ENCODE peak calls at places on chromosomes 7 and 10, in five cellular contexts. G, L, S, I and O are unnamed samples.

GRCh38 chr10:17454181-17454800 is at the start of gene ST8SIA6:
- DNase-seq in G (no peak), L (no peak), S (peak; percentile 86), I (peak; percentile 77), O (peak; percentile 97)

GRCh38 chr10:5291501-5292195 is 73.1 kb upstream of the UCN3 start:
- DNase-seq in G (peak; percentile 31), L (peak; percentile 38), S (no peak), I (peak; percentile 58), O (no peak)

GRCh38 chr10:12382956-12383531 is 33.7 kb downstream of the CAMK1D start:
- DNase-seq in G (no peak), L (no peak), S (no peak), I (no peak), O (no peak)

GRCh38 chr10:72525277-72525676 is 100.6 kb downstream of the MICU1 start:
- DNase-seq in G (no peak), L (peak; percentile 74), S (no peak), I (no peak), O (no peak)

GRCh38 chr7:80415522-80415921 is 96.3 kb downstream of the GNAT3 start:
- DNase-seq in G (no peak), L (no peak), S (no peak), I (no peak), O (no peak)

GRCh38 chr7:154767821-154768415 is 235.0 kb downstream of the PAXIP1 start:
- DNase-seq in G (no peak), L (no peak), S (peak; percentile 63), I (no peak), O (no peak)

GRCh38 chr10:100382553-100382952 is 35.5 kb downstream of the SCD start:
- DNase-seq in G (no peak), L (no peak), S (no peak), I (no peak), O (no peak)

GRCh38 chr7:3673524-3673923 is 372.5 kb downstream of the SDK1 start:
- DNase-seq in G (no peak), L (peak; percentile 23), S (peak; percentile 27), I (peak; percentile 36), O (no peak)

GRCh38 chr10:15313844-15314243 is 57.2 kb downstream of the FAM171A1 start:
- DNase-seq in G (no peak), L (no peak), S (peak; percentile 78), I (peak; percentile 88), O (no peak)

GRCh38 chr7:151231964-151232271 is 365 bp upstream of the CHPF2 start:
- DNase-seq in G (no peak), L (no peak), S (no peak), I (no peak), O (no peak)

GRCh38 chr10:24901686-24902399 is 50.6 kb downstream of the PRTFDC1 start:
- DNase-seq in G (peak; percentile 92), L (peak; percentile 54), S (no peak), I (peak; percentile 91), O (no peak)

GRCh38 chr10:110203500-110204455 is 3.6 kb upstream of the MXI1 start:
- DNase-seq in G (no peak), L (no peak), S (no peak), I (no peak), O (no peak)

GRCh38 chr7:107045980-107046379 is 1.5 kb downstream of the PRKAR2B start:
- DNase-seq in G (no peak), L (no peak), S (no peak), I (peak; percentile 56), O (no peak)

GRCh38 chr7:47991741-47992311 is 12.4 kb upstream of the HUS1 start:
- DNase-seq in G (no peak), L (peak; percentile 63), S (peak; percentile 59), I (peak; percentile 74), O (peak; percentile 81)

GRCh38 chr10:133379152-133379800 is at the start of gene PAOX:
- DNase-seq in G (no peak), L (no peak), S (peak; percentile 93), I (peak; percentile 71), O (peak; percentile 70)

GRCh38 chr7:120609136-120609753 is 248.7 kb downstream of the TSPAN12 start:
- DNase-seq in G (no peak), L (no peak), S (no peak), I (no peak), O (no peak)

GRCh38 chr7:90298145-90299038 is 22.7 kb downstream of the FAM237B start:
- DNase-seq in G (peak; percentile 29), L (peak; percentile 54), S (peak; percentile 30), I (peak; percentile 50), O (no peak)

GRCh38 chr7:102318482-102318971 is 31.9 kb downstream of the SH2B2 start:
- DNase-seq in G (peak; percentile 48), L (no peak), S (peak; percentile 59), I (peak; percentile 23), O (peak; percentile 19)

GRCh38 chr7:31642681-31643115 is 44.3 kb upstream of the PPP1R17 start:
- DNase-seq in G (no peak), L (no peak), S (no peak), I (no peak), O (no peak)

GRCh38 chr7:142036384-142036783 is 40.7 kb downstream of the MGAM start:
- DNase-seq in G (no peak), L (no peak), S (no peak), I (no peak), O (no peak)

GRCh38 chr7:142030294-142030693 is 34.6 kb downstream of the MGAM start:
- DNase-seq in G (no peak), L (peak; percentile 3), S (no peak), I (no peak), O (no peak)

GRCh38 chr7:142030846-142031245 is 35.2 kb downstream of the MGAM start:
- DNase-seq in G (no peak), L (no peak), S (no peak), I (no peak), O (no peak)

DNA sequence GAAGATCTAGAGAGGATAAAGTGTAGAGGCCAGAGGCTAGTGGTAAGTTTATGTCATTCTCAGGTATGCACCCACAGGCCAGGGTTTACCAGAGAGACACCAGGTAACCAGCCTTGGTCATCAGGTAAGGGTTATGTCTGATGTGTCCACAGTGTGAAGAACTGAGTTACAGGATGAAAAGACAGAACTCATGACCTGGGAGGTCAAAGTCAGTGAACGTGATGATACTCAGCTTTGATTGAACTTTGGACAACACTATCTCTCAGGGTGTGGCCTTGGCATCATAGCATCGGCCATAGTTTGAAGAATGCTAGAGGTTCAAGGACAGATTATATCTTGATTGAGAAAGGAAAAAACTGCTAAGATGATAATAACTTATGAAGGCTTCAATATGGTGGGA is 37.5 kb downstream of the MGAM start:
- DNase-seq in G (no peak), L (no peak), S (no peak), I (no peak), O (no peak)
- TF ChIP-seq JUND in G (no peak), L (no peak), S (no peak), I (no peak), O (no peak)

GRCh38 chr10:78765726-78766335 is 302.9 kb upstream of the ZMIZ1 start:
- DNase-seq in G (no peak), L (no peak), S (no peak), I (no peak), O (no peak)

GRCh38 chr10:78763651-78764395 is 304.9 kb upstream of the ZMIZ1 start:
- DNase-seq in G (no peak), L (no peak), S (no peak), I (no peak), O (peak; percentile 48)

GRCh38 chr10:78763217-78763616 is 305.5 kb upstream of the ZMIZ1 start:
- DNase-seq in G (no peak), L (no peak), S (no peak), I (no peak), O (no peak)

GRCh38 chr10:78764436-78764835 is 304.3 kb upstream of the ZMIZ1 start:
- DNase-seq in G (no peak), L (no peak), S (no peak), I (no peak), O (no peak)

DNA sequence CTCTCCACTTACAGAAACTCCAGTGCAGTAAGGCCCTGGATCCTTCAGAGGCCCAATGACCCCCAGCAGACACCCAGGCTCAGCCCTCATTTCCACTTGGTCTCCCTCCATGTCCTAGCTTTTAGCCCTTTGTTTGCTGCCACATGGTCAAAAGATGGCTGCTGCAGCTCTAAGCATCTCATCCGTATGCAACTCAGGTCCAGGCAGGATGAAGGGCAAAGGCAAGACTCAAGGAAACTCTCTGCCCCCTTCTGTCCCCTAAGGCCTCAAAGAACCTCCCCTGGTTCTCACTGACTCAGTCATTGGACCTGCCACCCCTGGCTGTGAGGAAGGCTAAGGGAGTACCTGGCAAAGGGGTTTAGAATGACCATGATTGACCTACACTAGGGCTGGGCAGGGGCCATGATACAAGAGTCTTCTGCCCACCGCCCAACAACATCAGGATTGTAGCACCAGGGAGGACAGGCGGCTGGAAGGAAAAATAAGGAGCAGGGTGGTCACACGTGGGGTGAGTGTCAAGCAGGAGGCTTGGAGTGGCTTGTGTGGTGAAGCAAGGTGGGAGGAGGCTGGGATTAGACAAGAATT is 303.8 kb upstream of the ZMIZ1 start:
- DNase-seq in G (no peak), L (no peak), S (no peak), I (no peak), O (no peak)
- TF ChIP-seq JUND in G (no peak), L (no peak), S (no peak), I (no peak), O (no peak)

GRCh38 chr10:63120554-63120953 is 12.6 kb upstream of the NRBF2 start:
- DNase-seq in G (no peak), L (no peak), S (no peak), I (no peak), O (no peak)
- TF ChIP-seq JUND in G (no peak), L (no peak), S (peak; percentile 59), I (no peak), O (no peak)

GRCh38 chr7:5431485-5432118 is 8.0 kb upstream of the TNRC18 start:
- DNase-seq in G (no peak), L (no peak), S (no peak), I (no peak), O (no peak)

GRCh38 chr7:5430612-5430947 is 6.9 kb upstream of the TNRC18 start:
- DNase-seq in G (no peak), L (no peak), S (no peak), I (no peak), O (no peak)

GRCh38 chr7:5428470-5429252 is 5.0 kb upstream of the TNRC18 start:
- DNase-seq in G (no peak), L (peak; percentile 78), S (peak; percentile 62), I (peak; percentile 85), O (peak; percentile 85)

GRCh38 chr7:5429857-5430611 is 6.4 kb upstream of the TNRC18 start:
- DNase-seq in G (no peak), L (no peak), S (no peak), I (peak; percentile 55), O (peak; percentile 92)

GRCh38 chr7:5429253-5429856 is 5.7 kb upstream of the TNRC18 start:
- DNase-seq in G (no peak), L (peak; percentile 91), S (no peak), I (peak; percentile 71), O (no peak)
- TF ChIP-seq JUND in G (no peak), L (no peak), S (no peak), I (no peak), O (no peak)

GRCh38 chr10:128727114-128727513 is 600.9 kb upstream of the MKI67 start:
- DNase-seq in G (no peak), L (no peak), S (no peak), I (no peak), O (no peak)
- TF ChIP-seq JUND in G (no peak), L (no peak), S (no peak), I (no peak), O (no peak)

GRCh38 chr10:92813979-92814378 is 34.3 kb upstream of the EXOC6 start:
- DNase-seq in G (no peak), L (no peak), S (no peak), I (no peak), O (no peak)
- TF ChIP-seq JUND in G (no peak), L (no peak), S (no peak), I (no peak), O (no peak)